ENCODE peak calls at places on chromosomes 5 and 9, in eight cellular contexts. L, P, T, R, N, E, B and A are unnamed samples.

GRCh38 chr9:128166169-128166568 is 6.1 kb downstream of the BBLN start:
- DNase-seq in L (no peak), P (no peak), T (no peak), R (no peak), N (no peak), E (no peak), B (no peak), A (no peak)

GRCh38 chr5:16741007-16741406 is 124.2 kb upstream of the RETREG1 start:
- DNase-seq in L (no peak), P (no peak), T (no peak), R (no peak), N (no peak), E (peak; percentile 89), B (no peak), A (no peak)

GRCh38 chr9:126452036-126452595 is 125.5 kb downstream of the MVB12B start:
- DNase-seq in L (no peak), P (no peak), T (no peak), R (no peak), N (no peak), E (no peak), B (no peak), A (no peak)

GRCh38 chr9:23120630-23121029 is 674.0 kb downstream of the DMRTA1 start:
- DNase-seq in L (no peak), P (no peak), T (no peak), R (no peak), N (no peak), E (no peak), B (no peak), A (no peak)

GRCh38 chr9:12773562-12773961 is 1.3 kb upstream of the LURAP1L start:
- DNase-seq in L (no peak), P (no peak), T (no peak), R (no peak), N (no peak), E (no peak), B (no peak), A (no peak)

GRCh38 chr9:136389396-136389795 is 10.6 kb downstream of the SNAPC4 start:
- DNase-seq in L (no peak), P (no peak), T (no peak), R (no peak), N (no peak), E (no peak), B (no peak), A (no peak)

GRCh38 chr9:13033959-13034695 is 245.4 kb downstream of the MPDZ start:
- DNase-seq in L (peak; percentile 56), P (no peak), T (no peak), R (peak; percentile 62), N (peak; percentile 69), E (peak; percentile 47), B (peak; percentile 25), A (peak; percentile 91)

GRCh38 chr9:17349816-17350215 is 215.0 kb downstream of the CNTLN start:
- DNase-seq in L (no peak), P (no peak), T (no peak), R (no peak), N (no peak), E (no peak), B (no peak), A (peak; percentile 4)

GRCh38 chr5:122163151-122164069 is 34.1 kb downstream of the ZNF474 start:
- DNase-seq in L (no peak), P (no peak), T (no peak), R (no peak), N (peak; percentile 61), E (peak; percentile 95), B (no peak), A (peak; percentile 92)

GRCh38 chr5:142871880-142872200 is 101.7 kb downstream of the ARHGAP26 start:
- DNase-seq in L (no peak), P (no peak), T (no peak), R (no peak), N (no peak), E (peak; percentile 54), B (no peak), A (no peak)

GRCh38 chr5:159088371-159088770 is 11.3 kb downstream of the EBF1 start:
- DNase-seq in L (no peak), P (no peak), T (no peak), R (no peak), N (no peak), E (no peak), B (peak; percentile 22), A (no peak)

GRCh38 chr9:4192450-4192849 is 107.4 kb downstream of the GLIS3 start:
- DNase-seq in L (no peak), P (no peak), T (no peak), R (no peak), N (no peak), E (no peak), B (no peak), A (no peak)

GRCh38 chr5:149498724-149499336 is 52.4 kb downstream of the CSNK1A1 start:
- DNase-seq in L (no peak), P (no peak), T (no peak), R (no peak), N (no peak), E (no peak), B (no peak), A (no peak)

GRCh38 chr9:36120705-36121104 is 15.8 kb upstream of the GLIPR2 start:
- DNase-seq in L (no peak), P (no peak), T (no peak), R (no peak), N (no peak), E (no peak), B (no peak), A (no peak)

GRCh38 chr9:109086221-109086620 is 33.5 kb downstream of the TMEM245 start:
- DNase-seq in L (no peak), P (no peak), T (no peak), R (no peak), N (no peak), E (peak; percentile 54), B (no peak), A (no peak)

GRCh38 chr5:140372971-140373487 is 13.0 kb downstream of the SLC4A9 start:
- DNase-seq in L (peak; percentile 67), P (no peak), T (peak; percentile 36), R (peak; percentile 73), N (peak; percentile 85), E (peak; percentile 56), B (peak; percentile 56), A (peak; percentile 89)

GRCh38 chr9:75873707-75874106 is 16.8 kb upstream of the PCSK5 start:
- DNase-seq in L (no peak), P (no peak), T (no peak), R (no peak), N (no peak), E (no peak), B (no peak), A (no peak)

GRCh38 chr9:134325096-134325812 is 1.0 kb upstream of the RXRA start:
- DNase-seq in L (no peak), P (no peak), T (peak; percentile 33), R (peak; percentile 68), N (peak; percentile 67), E (peak; percentile 74), B (no peak), A (peak; percentile 47)

GRCh38 chr9:126695186-126696090 is 81.7 kb downstream of the LMX1B start:
- DNase-seq in L (no peak), P (no peak), T (no peak), R (no peak), N (peak; percentile 38), E (no peak), B (no peak), A (no peak)

GRCh38 chr9:112575107-112575506 is 88.5 kb downstream of the KIAA1958 start:
- DNase-seq in L (no peak), P (no peak), T (no peak), R (no peak), N (no peak), E (no peak), B (no peak), A (no peak)
- H3K4me3 ChIP-seq in L (no peak overlapping the region), P (no peak overlapping the region), T (no peak overlapping the region), R (no peak overlapping the region), N (no peak overlapping the region), E (no peak overlapping the region), B (no peak overlapping the region), A (no peak overlapping the region)

DNA sequence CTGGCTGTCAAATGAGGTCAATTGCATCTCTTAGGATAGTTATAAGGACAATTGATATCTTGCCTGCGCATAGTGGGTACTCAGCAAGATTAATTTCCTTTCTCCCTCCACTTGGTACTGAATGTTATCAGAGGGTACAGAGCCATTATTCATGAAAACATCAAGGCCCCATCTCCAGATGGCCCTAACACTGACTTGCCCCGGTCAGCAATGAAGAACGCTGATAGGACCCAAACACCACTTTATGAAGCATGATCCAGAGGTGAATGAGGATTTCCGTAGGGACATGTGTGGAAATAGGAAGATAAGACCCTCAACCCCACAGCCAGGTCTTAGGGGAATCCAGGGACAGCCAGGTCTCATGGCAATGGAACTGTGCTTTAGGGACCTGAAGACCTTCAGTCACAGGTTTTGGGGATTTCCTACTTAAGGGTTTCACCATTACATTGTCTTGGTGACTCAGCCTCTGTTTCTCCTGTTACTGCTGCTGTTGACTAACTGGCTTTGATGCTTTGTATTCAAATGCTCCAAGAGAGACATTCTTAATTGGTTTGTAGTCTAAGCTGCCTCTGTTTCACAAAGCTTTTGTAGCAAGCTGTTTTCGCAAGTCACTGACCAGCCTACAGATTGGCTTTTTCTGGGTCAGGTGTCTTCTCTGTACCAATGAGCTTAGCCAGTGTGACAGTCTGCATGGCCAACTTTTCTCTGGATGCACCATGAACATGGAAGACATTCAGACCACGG is 35.3 kb upstream of the IQGAP2 start:
- DNase-seq in L (no peak), P (no peak), T (no peak), R (no peak), N (no peak), E (peak; percentile 83), B (no peak), A (no peak)
- H3K9me3 ChIP-seq in L (no peaks in the 10 kb centered on the region), P (no peaks in the 10 kb centered on the region), T (no peaks in the 10 kb centered on the region), R (no peaks in the 10 kb centered on the region), N (no peaks in the 10 kb centered on the region), E (no peaks in the 10 kb centered on the region), B (no peaks in the 10 kb centered on the region), A (no peaks in the 10 kb centered on the region)

GRCh38 chr9:130100681-130101080 is 47.0 kb downstream of the GPR107 start:
- DNase-seq in L (no peak), P (no peak), T (no peak), R (no peak), N (no peak), E (no peak), B (no peak), A (no peak)

GRCh38 chr9:130090915-130091314 is 37.2 kb downstream of the GPR107 start:
- DNase-seq in L (no peak), P (no peak), T (no peak), R (no peak), N (no peak), E (no peak), B (no peak), A (no peak)

GRCh38 chr9:130095872-130096271 is 42.2 kb downstream of the GPR107 start:
- DNase-seq in L (no peak), P (no peak), T (no peak), R (no peak), N (no peak), E (no peak), B (no peak), A (no peak)
- H3K36me3 ChIP-seq in L (peaks cover 89% of the 10 kb centered on the region), P (peaks cover 12% of the 10 kb centered on the region), T (peaks cover 26% of the 10 kb centered on the region), R (peaks cover 100% of the 10 kb centered on the region), N (no peaks in the 10 kb centered on the region), E (peaks cover 13% of the 10 kb centered on the region), B (peaks cover 87% of the 10 kb centered on the region), A (peaks cover 42% of the 10 kb centered on the region)

DNA sequence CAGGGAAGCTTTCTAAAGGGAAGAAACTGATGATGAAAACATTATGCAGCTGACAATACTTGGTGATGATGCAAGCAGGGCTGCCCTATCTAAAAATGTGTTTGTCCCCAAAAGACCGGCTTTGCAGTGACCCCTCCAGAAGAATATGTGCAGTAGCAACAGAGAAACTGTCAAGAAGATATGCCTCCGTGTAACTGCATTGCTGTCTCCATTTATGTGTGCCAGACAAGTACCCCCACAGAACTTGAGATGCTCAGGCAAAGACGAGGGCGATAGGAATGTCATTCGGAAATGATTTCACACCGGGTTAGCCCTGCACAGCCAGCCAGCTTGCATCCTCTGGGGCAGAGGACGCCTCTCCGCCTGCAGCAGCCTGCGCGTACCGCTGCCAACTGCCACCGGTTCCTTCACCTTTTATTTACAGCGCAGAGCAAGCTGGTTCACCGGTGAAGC is 2.1 kb downstream of the GABBR2 start:
- DNase-seq in L (no peak), P (no peak), T (no peak), R (no peak), N (no peak), E (no peak), B (no peak), A (no peak)
- H3K4me3 ChIP-seq in L (no peak overlapping the region), P (no peak overlapping the region), T (no peak overlapping the region), R (no peak overlapping the region), N (no peak overlapping the region), E (no peak overlapping the region), B (no peak overlapping the region), A (peak overlapping the region; percentile 47)